ENCODE peak calls at places on chromosomes 13 and 19, in four cellular contexts. X is gastrocnemius medialis, L is adrenal gland, P is K562. H is an unnamed sample.
A peak's percentile ranks its signal among the peaks of the same experiment; 100 is the strongest.

GRCh38 chr13:60959427-60959826 is 456.2 kb downstream of the PCDH20 start:
- DNase-seq in X (no peak), L (no peak), P (no peak), H (no peak)

GRCh38 chr19:47509170-47509847 is 5.6 kb downstream of the NAPA start:
- DNase-seq in P (no peak), X (no peak), L (no peak), H (no peak)

GRCh38 chr13:26956532-26957142 is 196.1 kb upstream of the GPR12 start:
- DNase-seq in X (no peak), L (peak; percentile 22), P (no peak), H (no peak)

GRCh38 chr13:49625392-49626137 is 2.7 kb upstream of the ARL11 start:
- DNase-seq in X (no peak), L (peak; percentile 98), P (no peak), H (peak; percentile 56)

GRCh38 chr13:64071352-64071751 is 2655.7 kb upstream of the PCDH20 start:
- DNase-seq in L (no peak), X (no peak), P (no peak), H (no peak)

GRCh38 chr19:4620675-4621074 is 18.6 kb upstream of the TNFAIP8L1 start:
- DNase-seq in X (no peak), P (no peak), L (no peak), H (no peak)

GRCh38 chr19:11699931-11700794 is 38.6 kb downstream of the ZNF823 start:
- DNase-seq in P (peak; percentile 59), X (no peak), L (peak; percentile 26), H (no peak)

GRCh38 chr19:38869160-38869835 is 8.8 kb downstream of the RINL start:
- DNase-seq in L (no peak), X (no peak), P (no peak), H (peak; percentile 34)

GRCh38 chr19:10230155-10230903 is 802 bp downstream of the S1PR2 start:
- DNase-seq in L (peak; percentile 22), X (no peak), P (no peak), H (peak; percentile 66)

GRCh38 chr19:49887037-49887652 is 9.5 kb downstream of the IL4I1 start:
- DNase-seq in L (no peak), X (no peak), P (no peak), H (no peak)

GRCh38 chr13:45393941-45394570 is 24.1 kb downstream of the SLC25A30 start:
- DNase-seq in P (peak; percentile 68), L (peak; percentile 65), X (peak; percentile 28), H (no peak)

GRCh38 chr19:11281336-11282049 is 14.5 kb upstream of the TSPAN16 start:
- DNase-seq in L (no peak), P (no peak), X (no peak), H (no peak)

GRCh38 chr13:59356607-59357006 is 807.1 kb downstream of the DIAPH3 start:
- DNase-seq in L (peak; percentile 68), X (peak; percentile 6), P (peak; percentile 18), H (peak; percentile 90)

GRCh38 chr19:14090509-14091085 is at the start of gene SAMD1:
- DNase-seq in X (peak; percentile 90), P (peak; percentile 96), L (peak; percentile 94), H (peak; percentile 95)

GRCh38 chr19:38024991-38025716 is 118.1 kb downstream of the SIPA1L3 start:
- DNase-seq in L (no peak), X (no peak), P (peak; percentile 28), H (no peak)

GRCh38 chr13:95644611-95645052 is at the start of gene DZIP1:
- DNase-seq in L (peak; percentile 66), X (peak; percentile 28), P (no peak), H (peak; percentile 83)

GRCh38 chr19:12521996-12522395 is 29.3 kb downstream of the ZNF564 start:
- DNase-seq in L (no peak), P (peak; percentile 69), X (no peak), H (no peak)

GRCh38 chr13:32587014-32587773 is 942 bp downstream of the PDS5B start:
- DNase-seq in P (peak; percentile 72), L (peak; percentile 73), X (peak; percentile 63), H (peak; percentile 80)

GRCh38 chr13:33554919-33555791 is 262.8 kb upstream of the RFC3 start:
- DNase-seq in P (no peak), X (no peak), L (no peak), H (no peak)

GRCh38 chr19:4744451-4745170 is 21.0 kb upstream of the DPP9 start:
- DNase-seq in L (peak; percentile 91), P (peak; percentile 53), X (peak; percentile 23), H (no peak)

GRCh38 chr13:73429691-73430090 is 370.9 kb downstream of the KLF5 start:
- DNase-seq in L (no peak), P (no peak), X (no peak), H (no peak)

GRCh38 chr13:25232937-25233515 is 54.3 kb downstream of the MTMR6 start:
- DNase-seq in X (no peak), L (peak; percentile 8), P (peak; percentile 34), H (no peak)

GRCh38 chr19:662207-662961 is 630 bp downstream of the RNF126 start:
- DNase-seq in X (no peak), L (peak; percentile 54), P (peak; percentile 77), H (peak; percentile 72)

GRCh38 chr19:658916-659839 is 3.8 kb downstream of the RNF126 start:
- DNase-seq in X (no peak), L (peak; percentile 57), P (no peak), H (peak; percentile 70)

GRCh38 chr19:662962-663681 is at the start of gene RNF126:
- DNase-seq in P (peak; percentile 93), X (peak; percentile 83), L (peak; percentile 95), H (peak; percentile 97)

GRCh38 chr19:661427-662196 is 1.4 kb downstream of the RNF126 start:
- DNase-seq in P (peak; percentile 55), L (peak; percentile 56), X (no peak), H (peak; percentile 49)

GRCh38 chr19:660793-661426 is 2.1 kb downstream of the RNF126 start:
- DNase-seq in P (no peak), L (peak; percentile 54), X (no peak), H (no peak)
- TF ChIP-seq CTCF in P (no peak), L (no peak), X (no peak), H (no peak)

GRCh38 chr19:3480383-3481091 is at the start of gene SMIM24:
- DNase-seq in P (peak; percentile 52), X (no peak), L (no peak), H (no peak)
- TF ChIP-seq POLR2A in P (no peak), X (no peak), L (no peak), H (no peak)

GRCh38 chr19:35675589-35676140 is 9.3 kb downstream of the UPK1A start:
- DNase-seq in L (no peak), P (no peak), X (no peak), H (no peak)
- H3K27me3 ChIP-seq in L (peaks cover 3% of the 10 kb centered on the region), P (peaks cover 16% of the 10 kb centered on the region), X (peaks cover 26% of the 10 kb centered on the region), H (peaks cover 40% of the 10 kb centered on the region)

GRCh38 chr13:43797869-43798268 is 11.1 kb upstream of the ENOX1 start:
- DNase-seq in L (no peak), P (no peak), X (no peak), H (no peak)
- TF ChIP-seq CTCF in L (no peak), P (no peak), X (no peak), H (no peak)